ENCODE peak calls at places on chromosome X, in eight cellular contexts. Z is Right ventricle myocardium superior, P is caudate nucleus, S is cardiac muscle cell, U is AG10803, Q is occipital lobe, D is KG1, W is HepG2. A is an unnamed sample.

GRCh38 chrX:154064637-154065435 is 32.7 kb downstream of the MECP2 start:
- DNase-seq in Z (no peak), P (no peak), S (peak; percentile 3), U (no peak), Q (no peak), D (no peak), W (no peak), A (no peak)

GRCh38 chrX:117407449-117408170 is 709.0 kb downstream of the KLHL13 start:
- DNase-seq in Z (no peak), P (no peak), S (no peak), U (no peak), Q (no peak), D (no peak), W (no peak), A (peak; percentile 1)

GRCh38 chrX:67781132-67781531 is 237.3 kb downstream of the AR start:
- DNase-seq in Z (peak; percentile 39), P (no peak), S (no peak), U (no peak), Q (no peak), D (no peak), W (no peak), A (no peak)

GRCh38 chrX:31435592-31435991 is 363.8 kb upstream of the FTHL17 start:
- DNase-seq in Z (no peak), P (peak; percentile 1), S (peak; percentile 47), U (peak; percentile 45), Q (no peak), D (no peak), W (no peak), A (no peak)

GRCh38 chrX:45807572-45808425 is 607.1 kb upstream of the DIPK2B start:
- DNase-seq in Z (no peak), P (no peak), S (peak; percentile 9), U (peak; percentile 52), Q (no peak), D (no peak), W (no peak), A (no peak)

GRCh38 chrX:12237771-12238170 is 99.5 kb downstream of the FRMPD4 start:
- DNase-seq in Z (no peak), P (no peak), S (no peak), U (no peak), Q (no peak), D (no peak), W (no peak), A (no peak)

GRCh38 chrX:1323315-1323714 is 13.3 kb upstream of the IL3RA start:
- DNase-seq in Z (peak; percentile 64), P (no peak), S (peak; percentile 49), U (no peak), Q (no peak), D (no peak), W (peak; percentile 51), A (peak; percentile 64)

GRCh38 chrX:53303195-53303594 is 21.8 kb upstream of the IQSEC2 start:
- DNase-seq in Z (no peak), P (no peak), S (no peak), U (no peak), Q (no peak), D (no peak), W (no peak), A (no peak)

GRCh38 chrX:69372435-69372834 is 131.7 kb upstream of the NALF2 start:
- DNase-seq in Z (no peak), P (no peak), S (no peak), U (no peak), Q (no peak), D (no peak), W (no peak), A (no peak)

GRCh38 chrX:23797371-23798128 is 14.6 kb downstream of the SAT1 start:
- DNase-seq in Z (no peak), P (no peak), S (no peak), U (no peak), Q (no peak), D (no peak), W (no peak), A (peak; percentile 84)

GRCh38 chrX:27463187-27463586 is at the start of gene PPP4R3C:
- DNase-seq in Z (no peak), P (no peak), S (no peak), U (no peak), Q (no peak), D (no peak), W (no peak), A (no peak)

GRCh38 chrX:98065151-98065550 is 1181.4 kb downstream of the RPA4 start:
- DNase-seq in Z (no peak), P (no peak), S (no peak), U (no peak), Q (no peak), D (no peak), W (no peak), A (no peak)

GRCh38 chrX:102345916-102346315 is 93.9 kb downstream of the NXF2B start:
- DNase-seq in Z (peak; percentile 40), P (no peak), S (peak; percentile 61), U (peak; percentile 11), Q (no peak), D (no peak), W (peak; percentile 6), A (peak; percentile 70)

GRCh38 chrX:47514553-47515235 is 31.7 kb upstream of the ZNF41 start:
- DNase-seq in Z (no peak), P (no peak), S (no peak), U (peak; percentile 82), Q (no peak), D (no peak), W (no peak), A (peak; percentile 67)

GRCh38 chrX:145823132-145823531 is 5.5 kb downstream of the SLITRK2 start:
- DNase-seq in Z (no peak), P (no peak), S (no peak), U (no peak), Q (no peak), D (no peak), W (no peak), A (no peak)

GRCh38 chrX:110384490-110384889 is 25.8 kb downstream of the RTL9 start:
- DNase-seq in Z (no peak), P (peak; percentile 2), S (no peak), U (peak; percentile 47), Q (peak; percentile 1), D (no peak), W (no peak), A (peak; percentile 66)

GRCh38 chrX:100445593-100445992 is 35.5 kb upstream of the PCDH19 start:
- DNase-seq in Z (no peak), P (no peak), S (no peak), U (no peak), Q (no peak), D (no peak), W (no peak), A (peak; percentile 25)

GRCh38 chrX:150486011-150486410 is 82.4 kb upstream of the MTM1 start:
- DNase-seq in Z (peak; percentile 46), P (peak; percentile 15), S (peak; percentile 46), U (peak; percentile 58), Q (peak; percentile 13), D (peak; percentile 6), W (peak; percentile 20), A (peak; percentile 61)

GRCh38 chrX:2955838-2956237 is 26.7 kb upstream of the ARSD start:
- DNase-seq in Z (no peak), P (no peak), S (no peak), U (no peak), Q (no peak), D (no peak), W (no peak), A (peak; percentile 7)

GRCh38 chrX:130401415-130402210 is at the start of gene RBMX2:
- DNase-seq in Z (peak; percentile 86), P (peak; percentile 62), S (peak; percentile 85), U (peak; percentile 67), Q (peak; percentile 31), D (peak; percentile 17), W (peak; percentile 57), A (peak; percentile 82)

GRCh38 chrX:63754141-63754859 is 30.7 kb downstream of the ARHGEF9 start:
- DNase-seq in Z (peak; percentile 34), P (no peak), S (no peak), U (peak; percentile 12), Q (no peak), D (no peak), W (no peak), A (no peak)

A was measured in PC-3.